ENCODE peak calls at places on chromosomes 12 and 14, in four cellular contexts. A is A549, U is H1, F is K562. S is an unnamed sample.

GRCh38 chr12:1845010-1845409 is 24.6 kb downstream of the LRTM2 start:
- DNase-seq in A (no peak), U (no peak), F (no peak), S (no peak)

GRCh38 chr12:26032719-26033241 is 74.3 kb downstream of the RASSF8 start:
- DNase-seq in A (no peak), U (no peak), F (no peak), S (no peak)

GRCh38 chr12:6828671-6829531 is 694 bp downstream of the P3H3 start:
- DNase-seq in A (peak; percentile 47), U (no peak), F (peak; percentile 51), S (peak; percentile 54)

GRCh38 chr12:114355389-114356088 is 50.4 kb downstream of the TBX5 start:
- DNase-seq in A (peak; percentile 58), U (no peak), F (no peak), S (peak; percentile 39)

GRCh38 chr12:96981053-96981452 is 74.0 kb downstream of the NEDD1 start:
- DNase-seq in A (peak; percentile 11), U (no peak), F (no peak), S (peak; percentile 8)

GRCh38 chr14:29796853-29797252 is 130.8 kb downstream of the PRKD1 start:
- DNase-seq in A (no peak), U (no peak), F (no peak), S (no peak)

GRCh38 chr14:68757618-68758081 is 35.2 kb downstream of the ZFP36L1 start:
- DNase-seq in A (no peak), U (no peak), F (peak; percentile 34), S (peak; percentile 95)

GRCh38 chr14:94103554-94104165 is 6.9 kb upstream of the IFI27 start:
- DNase-seq in A (no peak), U (no peak), F (no peak), S (no peak)

GRCh38 chr14:75518625-75519024 is 3.6 kb upstream of the BATF start:
- DNase-seq in A (peak; percentile 55), U (no peak), F (peak; percentile 30), S (peak; percentile 71)

GRCh38 chr14:101965796-101966718 is 1.7 kb downstream of the DYNC1H1 start:
- DNase-seq in A (peak; percentile 47), U (no peak), F (no peak), S (no peak)

GRCh38 chr14:67577181-67577580 is 22.9 kb downstream of the PIGH start:
- DNase-seq in A (no peak), U (no peak), F (no peak), S (no peak)

GRCh38 chr12:1796515-1797010 is 23.8 kb upstream of the LRTM2 start:
- DNase-seq in A (no peak), U (no peak), F (no peak), S (peak; percentile 86)

GRCh38 chr12:19155981-19156734 is 26.6 kb downstream of the PLEKHA5 start:
- DNase-seq in A (no peak), U (no peak), F (no peak), S (no peak)

GRCh38 chr14:73612339-73613045 is at the start of gene ACOT6:
- DNase-seq in A (peak; percentile 83), U (no peak), F (peak; percentile 52), S (peak; percentile 62)

GRCh38 chr14:81211844-81212243 is 8.9 kb downstream of the GTF2A1 start:
- DNase-seq in A (peak; percentile 37), U (no peak), F (no peak), S (peak; percentile 41)

GRCh38 chr14:64540208-64541202 is at the start of gene HSPA2:
- DNase-seq in A (peak; percentile 100), U (peak; percentile 98), F (no peak), S (peak; percentile 91)

GRCh38 chr12:67661311-67662011 is 12.9 kb downstream of the DYRK2 start:
- DNase-seq in A (no peak), U (no peak), F (no peak), S (peak; percentile 79)

GRCh38 chr12:4813741-4814140 is 93.5 kb downstream of the GALNT8 start:
- DNase-seq in A (no peak), U (no peak), F (no peak), S (no peak)

GRCh38 chr12:89075890-89076591 is 276.3 kb downstream of the DUSP6 start:
- DNase-seq in A (no peak), U (no peak), F (no peak), S (no peak)

GRCh38 chr12:92109613-92110012 is 36.0 kb downstream of the BTG1 start:
- DNase-seq in A (no peak), U (no peak), F (no peak), S (no peak)

GRCh38 chr12:92107094-92107493 is 38.6 kb downstream of the BTG1 start:
- DNase-seq in A (no peak), U (no peak), F (peak; percentile 18), S (no peak)

GRCh38 chr12:92110083-92110640 is 35.5 kb downstream of the BTG1 start:
- DNase-seq in A (no peak), U (no peak), F (no peak), S (no peak)

GRCh38 chr12:92107621-92108131 is 38.0 kb downstream of the BTG1 start:
- DNase-seq in A (no peak), U (no peak), F (no peak), S (no peak)

DNA sequence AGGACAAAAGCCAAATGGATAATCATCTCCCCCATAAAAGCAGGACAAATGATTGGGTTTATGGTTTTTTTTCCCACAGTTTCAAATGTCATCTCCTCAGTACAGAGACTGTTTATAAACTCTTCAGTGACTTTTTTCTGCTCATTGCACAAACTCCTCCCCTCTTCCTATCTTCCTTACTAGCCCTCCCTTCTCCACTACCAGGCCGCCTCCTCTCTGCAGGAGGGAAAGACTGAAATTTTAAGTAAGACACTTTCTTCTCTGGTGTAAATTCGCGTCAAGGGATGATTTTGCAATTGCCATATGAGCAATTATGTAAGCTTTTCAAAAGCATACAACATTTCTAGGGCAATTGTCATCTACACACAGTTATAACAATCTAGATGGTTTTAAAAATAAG is 37.0 kb downstream of the BTG1 start:
- DNase-seq in A (peak; percentile 42), U (no peak), F (peak; percentile 58), S (peak; percentile 96)
- H3K4me3 ChIP-seq in A (no peak overlapping the region), U (no peak overlapping the region), F (no peak overlapping the region), S (no peak overlapping the region)

DNA sequence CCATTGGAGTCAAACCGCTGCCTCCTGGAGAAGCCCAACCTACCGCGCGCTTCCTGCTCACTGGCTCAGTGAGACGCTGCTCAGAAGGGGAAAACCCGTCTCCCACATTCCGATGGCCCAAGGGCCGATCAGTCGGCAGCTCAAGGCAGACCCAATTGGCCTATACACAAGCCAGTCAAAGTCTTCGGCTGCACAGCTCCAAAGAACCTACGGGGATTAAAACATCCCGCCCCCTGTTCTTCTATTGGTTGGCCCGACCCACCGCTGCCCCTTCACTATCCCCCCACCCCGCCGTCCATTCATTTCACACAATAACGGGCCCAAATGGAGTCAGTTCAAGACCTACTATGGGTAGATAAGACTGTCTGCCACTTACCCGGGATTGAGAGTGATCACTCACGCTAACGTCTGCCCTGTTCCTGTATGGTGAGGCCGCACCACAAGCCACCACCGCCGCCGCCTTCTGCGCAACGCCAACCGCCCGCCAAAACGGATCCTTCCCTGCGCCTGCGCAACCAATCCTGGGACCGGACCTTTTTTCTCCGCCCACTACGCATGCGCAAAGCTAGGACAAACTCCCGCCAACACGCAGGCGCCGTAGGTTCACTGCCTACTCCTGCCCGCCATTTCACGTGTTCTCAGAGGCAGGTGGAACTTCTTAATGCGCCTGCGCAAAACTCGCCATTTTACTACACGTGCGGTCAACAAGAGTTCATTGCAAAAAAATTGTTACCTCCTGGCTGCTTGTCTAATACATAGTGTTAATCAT is at the start of gene CBX5:
- DNase-seq in A (peak; percentile 100), U (peak; percentile 96), F (peak; percentile 99), S (peak; percentile 99)
- TF ChIP-seq POLR2A in A (peak; percentile 84), U (peak; percentile 99), F (peak; percentile 98), S (peak; percentile 73)

DNA sequence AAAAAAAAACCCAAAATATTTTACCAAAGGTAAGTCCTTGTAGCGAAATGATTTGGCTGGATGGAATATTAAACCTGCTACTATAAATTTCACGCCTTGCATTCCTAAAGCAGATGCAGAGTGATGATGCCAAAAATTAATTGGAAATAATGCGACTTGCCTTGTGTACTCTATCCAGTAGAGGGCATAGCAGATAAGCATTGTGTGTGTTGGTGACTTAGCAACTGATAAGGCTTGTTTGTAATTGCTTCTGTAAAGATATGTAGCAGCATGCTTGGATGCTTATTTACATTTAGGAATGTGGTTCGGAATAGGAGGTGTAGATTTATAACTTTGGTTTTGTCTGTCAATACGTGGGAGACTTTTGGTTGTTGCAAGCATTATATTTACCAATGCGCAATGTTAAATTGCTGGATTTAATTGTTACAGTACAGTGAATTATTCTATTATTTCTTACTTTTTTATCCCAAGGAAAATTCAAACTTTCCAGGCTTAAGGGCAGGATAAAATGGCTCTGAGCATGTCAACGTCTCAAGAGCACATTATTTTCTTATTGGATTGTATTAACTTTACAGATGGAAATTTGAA is 80.5 kb downstream of the TMEM260 start:
- DNase-seq in A (peak; percentile 57), U (no peak), F (peak; percentile 44), S (peak; percentile 47)
- TF ChIP-seq MAX in A (no peak), U (no peak), F (no peak), S (no peak)

GRCh38 chr14:100569734-100570251 is 17.4 kb downstream of the BEGAIN start:
- DNase-seq in A (no peak), U (no peak), F (no peak), S (no peak)
- H3K4me3 ChIP-seq in A (no peak overlapping the region), U (no peak overlapping the region), F (no peak overlapping the region), S (no peak overlapping the region)

GRCh38 chr12:132904718-132905328 is 17.4 kb upstream of the CHFR start:
- DNase-seq in A (no peak), U (peak; percentile 75), F (peak; percentile 78), S (no peak)

GRCh38 chr12:132909030-132909368 is 21.6 kb upstream of the CHFR start:
- DNase-seq in A (no peak), U (no peak), F (no peak), S (no peak)

GRCh38 chr12:132907216-132907615 is 19.8 kb upstream of the CHFR start:
- DNase-seq in A (no peak), U (no peak), F (no peak), S (no peak)

DNA sequence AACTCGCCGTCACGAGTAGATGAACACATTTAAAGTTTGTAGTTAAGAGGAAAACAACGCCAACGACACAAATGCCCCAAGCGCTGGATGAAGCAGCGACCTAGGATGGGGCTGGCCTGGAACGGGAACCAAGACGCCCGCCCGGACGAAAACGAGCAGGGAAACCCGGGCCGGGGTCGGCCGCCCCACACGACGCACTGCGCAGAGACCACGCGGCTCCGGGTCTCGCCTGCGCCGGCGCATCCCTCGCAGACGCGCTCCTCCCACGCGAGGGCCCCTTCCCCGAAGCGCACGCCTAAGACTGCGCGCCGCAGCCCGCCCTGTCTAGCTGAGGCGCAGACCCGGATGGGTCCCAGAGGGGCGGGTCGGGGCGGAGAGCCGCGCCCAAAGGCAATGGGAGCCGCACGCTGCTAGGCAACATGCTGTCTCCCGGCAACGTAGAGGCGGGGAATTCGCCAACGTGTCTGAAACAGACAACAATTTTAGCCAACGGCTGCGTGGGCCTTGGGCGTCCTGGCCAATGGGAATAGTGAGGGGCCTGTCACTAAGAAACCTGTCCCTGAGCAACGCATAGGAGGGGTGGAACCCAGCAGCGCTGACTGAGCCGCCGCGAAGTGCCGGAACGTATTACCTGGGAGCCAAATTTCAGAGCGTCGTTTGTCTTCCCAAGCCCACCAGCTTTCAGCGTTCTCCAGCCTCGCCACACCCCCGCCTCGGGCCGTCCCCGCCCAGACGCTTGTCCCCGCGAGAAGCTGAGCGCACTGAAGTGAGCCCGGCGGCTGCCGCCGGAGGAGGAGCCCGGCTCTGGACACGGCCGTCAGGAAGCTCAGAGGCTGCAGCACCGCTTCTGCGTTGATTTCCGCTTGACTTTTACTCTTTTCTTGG is 21.0 kb upstream of the CHFR start:
- DNase-seq in A (no peak), U (peak; percentile 97), F (peak; percentile 65), S (peak; percentile 86)
- TF ChIP-seq POLR2A in A (no peak), U (peak; percentile 69), F (no peak), S (no peak)

GRCh38 chr14:36553650-36554260 is 28.7 kb downstream of the NKX2-8 start:
- DNase-seq in A (peak; percentile 64), U (no peak), F (peak; percentile 36), S (peak; percentile 48)
- TF ChIP-seq MAX in A (no peak), U (no peak), F (no peak), S (no peak)

S was measured in NB4.